ENCODE peak calls at places on chromosomes 2 and 18, in five cellular contexts. B, H, A, V and N are unnamed samples.

GRCh38 chr2:36387258-36387916 is 31.8 kb downstream of the CRIM1 start:
- DNase-seq in B (no peak), H (no peak), A (no peak), V (no peak), N (no peak)

GRCh38 chr2:599601-600000 is 77.6 kb downstream of the TMEM18 start:
- DNase-seq in B (no peak), H (no peak), A (no peak), V (no peak), N (no peak)

GRCh38 chr2:18151237-18151636 is 272.8 kb downstream of the KCNS3 start:
- DNase-seq in B (no peak), H (no peak), A (no peak), V (no peak), N (no peak)

GRCh38 chr2:106053116-106053515 is 141.0 kb downstream of the UXS1 start:
- DNase-seq in B (no peak), H (no peak), A (no peak), V (no peak), N (no peak)

GRCh38 chr2:187429989-187430388 is 18.1 kb downstream of the CALCRL start:
- DNase-seq in B (no peak), H (no peak), A (no peak), V (no peak), N (no peak)

GRCh38 chr2:142220901-142221300 is 90.1 kb upstream of the LRP1B start:
- DNase-seq in B (peak; percentile 50), H (no peak), A (no peak), V (no peak), N (no peak)

GRCh38 chr2:227805578-227805977 is 8.1 kb upstream of the CCL20 start:
- DNase-seq in B (peak; percentile 50), H (peak; percentile 47), A (no peak), V (no peak), N (no peak)

GRCh38 chr2:148756292-148756975 is 111.9 kb downstream of the EPC2 start:
- DNase-seq in B (no peak), H (no peak), A (no peak), V (no peak), N (no peak)

GRCh38 chr2:132279344-132279743 is 117.6 kb upstream of the ANKRD30BL start:
- DNase-seq in B (no peak), H (no peak), A (no peak), V (no peak), N (no peak)

GRCh38 chr2:239774933-239775622 is 250.1 kb downstream of the NDUFA10 start:
- DNase-seq in B (peak; percentile 35), H (no peak), A (no peak), V (no peak), N (no peak)

GRCh38 chr18:77557030-77557429 is 307.4 kb downstream of the GALR1 start:
- DNase-seq in B (no peak), H (no peak), A (no peak), V (no peak), N (no peak)

GRCh38 chr2:157061799-157062198 is 195.7 kb upstream of the GALNT5 start:
- DNase-seq in B (no peak), H (no peak), A (no peak), V (no peak), N (no peak)

GRCh38 chr18:59402432-59403090 is 43.5 kb upstream of the LMAN1 start:
- DNase-seq in B (peak; percentile 75), H (peak; percentile 75), A (peak; percentile 58), V (peak; percentile 62), N (peak; percentile 56)

GRCh38 chr2:47520302-47520630 is 117.3 kb downstream of the MSH2 start:
- DNase-seq in B (no peak), H (no peak), A (no peak), V (no peak), N (no peak)

GRCh38 chr2:68284896-68285295 is 32.6 kb upstream of the PPP3R1 start:
- DNase-seq in B (peak; percentile 83), H (no peak), A (peak; percentile 69), V (peak; percentile 65), N (no peak)

GRCh38 chr2:11891028-11891427 is 144.6 kb downstream of the LPIN1 start:
- DNase-seq in B (no peak), H (no peak), A (no peak), V (no peak), N (no peak)

GRCh38 chr2:11892041-11892440 is 145.6 kb downstream of the LPIN1 start:
- DNase-seq in B (no peak), H (no peak), A (no peak), V (no peak), N (no peak)

GRCh38 chr2:11889854-11890253 is 143.4 kb downstream of the LPIN1 start:
- DNase-seq in B (no peak), H (no peak), A (no peak), V (no peak), N (no peak)

GRCh38 chr2:11889101-11889850 is 142.8 kb downstream of the LPIN1 start:
- DNase-seq in B (no peak), H (no peak), A (no peak), V (no peak), N (no peak)

DNA sequence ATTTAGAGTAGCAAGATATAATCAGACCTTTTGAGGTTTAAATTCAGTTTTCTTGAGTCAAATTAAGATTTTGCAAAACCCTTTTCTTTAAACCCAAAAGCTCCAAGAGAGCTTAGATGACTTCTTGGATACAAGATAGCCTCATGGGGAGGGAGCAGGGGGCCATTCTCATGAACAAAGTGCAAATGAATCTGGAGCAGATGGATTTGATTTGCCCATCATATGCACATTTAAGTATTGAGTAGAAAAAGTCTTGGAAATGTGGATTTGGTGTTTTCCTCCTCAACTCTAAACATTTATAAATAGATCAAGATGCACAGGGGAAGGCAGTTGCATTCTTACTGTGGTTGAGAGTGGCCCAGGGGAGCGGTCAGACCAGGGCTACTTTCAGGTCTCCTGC is 145.2 kb downstream of the LPIN1 start:
- DNase-seq in B (no peak), H (no peak), A (no peak), V (no peak), N (no peak)
- H3K9me3 ChIP-seq in B (no peaks in the 10 kb centered on the region), H (no peaks in the 10 kb centered on the region), A (peaks cover 28% of the 10 kb centered on the region), V (peaks cover 3% of the 10 kb centered on the region), N (peaks cover 31% of the 10 kb centered on the region)

GRCh38 chr18:14941256-14941655 is 193.3 kb downstream of the ANKRD30B start:
- DNase-seq in B (no peak), H (peak; percentile 85), A (no peak), V (no peak), N (no peak)
- H3K9me3 ChIP-seq in B (no peaks in the 10 kb centered on the region), H (no peaks in the 10 kb centered on the region), A (no peaks in the 10 kb centered on the region), V (no peaks in the 10 kb centered on the region), N (no peaks in the 10 kb centered on the region)

DNA sequence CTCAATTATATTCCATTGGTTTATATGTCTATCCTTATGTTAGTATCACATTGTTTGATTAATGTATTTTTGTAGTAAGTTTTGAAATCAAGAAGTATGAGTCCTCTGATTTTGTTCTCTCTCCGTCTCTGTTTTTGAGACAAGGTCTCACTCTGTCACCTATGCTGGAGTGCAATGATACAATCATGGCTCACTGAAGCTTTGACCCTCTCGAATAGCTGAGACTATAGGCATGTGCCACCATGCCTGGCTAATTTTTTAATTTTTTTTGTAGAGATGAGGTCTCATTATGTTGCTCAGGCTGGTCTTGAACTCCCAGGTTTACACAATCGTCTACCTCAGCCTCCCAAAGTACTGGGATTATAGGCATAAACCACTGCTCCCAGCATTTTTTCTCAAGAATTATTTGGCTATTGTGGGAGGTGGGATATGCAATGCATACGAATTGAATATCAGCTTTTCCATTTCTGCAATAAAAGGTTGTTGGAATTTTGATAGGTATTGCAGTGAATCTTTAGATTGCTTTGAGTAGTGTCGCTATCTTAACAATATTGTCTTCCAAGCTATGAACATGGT is 17.7 kb upstream of the GORASP2 start:
- DNase-seq in B (no peak), H (no peak), A (no peak), V (no peak), N (no peak)
- H3K9me3 ChIP-seq in B (peaks cover 4% of the 10 kb centered on the region), H (no peaks in the 10 kb centered on the region), A (peaks cover 86% of the 10 kb centered on the region), V (peaks cover 14% of the 10 kb centered on the region), N (peaks cover 90% of the 10 kb centered on the region)

GRCh38 chr2:19574788-19575260 is 216.4 kb upstream of the OSR1 start:
- DNase-seq in B (peak; percentile 74), H (peak; percentile 53), A (peak; percentile 57), V (peak; percentile 57), N (no peak)
- H3K9me3 ChIP-seq in B (no peaks in the 10 kb centered on the region), H (no peaks in the 10 kb centered on the region), A (no peaks in the 10 kb centered on the region), V (no peaks in the 10 kb centered on the region), N (no peaks in the 10 kb centered on the region)

GRCh38 chr2:15844099-15844801 is 96.1 kb upstream of the MYCN start:
- DNase-seq in B (no peak), H (peak; percentile 17), A (no peak), V (no peak), N (no peak)

GRCh38 chr2:15842771-15843666 is 97.3 kb upstream of the MYCN start:
- DNase-seq in B (no peak), H (no peak), A (no peak), V (no peak), N (no peak)

GRCh38 chr2:15845737-15846405 is 94.5 kb upstream of the MYCN start:
- DNase-seq in B (no peak), H (no peak), A (no peak), V (no peak), N (no peak)

GRCh38 chr2:15845294-15845693 is 95.1 kb upstream of the MYCN start:
- DNase-seq in B (no peak), H (no peak), A (no peak), V (no peak), N (no peak)

DNA sequence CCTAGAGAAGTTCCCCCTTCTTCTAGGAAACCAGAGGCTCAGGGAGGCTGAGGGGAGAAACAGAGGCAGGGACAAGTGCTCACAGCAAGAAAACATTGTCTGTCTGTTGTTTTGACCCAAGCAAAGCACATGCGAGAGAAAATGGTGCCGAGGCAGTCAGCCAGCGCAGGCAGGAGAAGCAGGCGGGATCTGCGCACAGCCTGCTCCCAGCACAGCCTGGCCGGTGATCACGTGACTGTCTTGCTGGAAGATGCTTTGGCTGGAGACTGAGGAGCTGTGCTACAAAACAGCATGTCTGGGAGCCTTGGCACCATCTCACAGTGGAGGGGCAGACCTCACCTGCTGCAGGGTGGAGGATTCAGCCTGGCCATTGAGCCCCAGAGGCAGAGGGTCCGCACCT is 93.7 kb upstream of the MYCN start:
- DNase-seq in B (no peak), H (no peak), A (no peak), V (no peak), N (no peak)
- H3K9me3 ChIP-seq in B (no peaks in the 10 kb centered on the region), H (no peaks in the 10 kb centered on the region), A (peaks cover 8% of the 10 kb centered on the region), V (no peaks in the 10 kb centered on the region), N (no peaks in the 10 kb centered on the region)